ENCODE peak calls at places on chromosomes 7 and 10, in seven cellular contexts. Y is right atrium auricular region, T is ovary, S is mammary epithelial cell, G is uterus, N is neural progenitor cell, D is H1. R is an unnamed sample. For H3K27me3, the result is how much of the 10 kb centered on the place peaks cover.

GRCh38 chr7:98434087-98434486 is 33.2 kb upstream of the BAIAP2L1 start:
- DNase-seq in Y (no peak), T (no peak), S (no peak), G (no peak), N (no peak), D (no peak), R (no peak)

GRCh38 chr10:52954407-52954806 is 181.8 kb upstream of the MBL2 start:
- DNase-seq in Y (no peak), T (no peak), S (peak), G (no peak), N (no peak), D (no peak), R (peak)

GRCh38 chr7:128715079-128715478 is 24.1 kb upstream of the CALU start:
- DNase-seq in Y (no peak), T (no peak), S (no peak), G (no peak), N (no peak), D (no peak), R (no peak)

GRCh38 chr10:126225672-126226007 is 162.6 kb downstream of the ADAM12 start:
- DNase-seq in Y (no peak), T (no peak), S (no peak), G (no peak), N (no peak), D (no peak), R (no peak)

GRCh38 chr10:119306514-119306951 is 99.2 kb downstream of the GRK5 start:
- DNase-seq in Y (no peak), T (no peak), S (no peak), G (no peak), N (no peak), D (no peak), R (peak)

GRCh38 chr7:27235387-27236052 is 7.1 kb upstream of the EVX1 start:
- DNase-seq in Y (no peak), T (peak), S (peak), G (peak), N (peak), D (peak), R (peak)

GRCh38 chr10:28694530-28694929 is 17.2 kb downstream of the BAMBI start:
- DNase-seq in Y (no peak), T (no peak), S (no peak), G (no peak), N (no peak), D (no peak), R (no peak)

GRCh38 chr7:73905360-73905759 is 44.4 kb downstream of the TMEM270 start:
- DNase-seq in Y (no peak), T (no peak), S (no peak), G (no peak), N (no peak), D (no peak), R (no peak)

GRCh38 chr10:114389429-114389828 is 14.9 kb downstream of the AFAP1L2 start:
- DNase-seq in Y (no peak), T (peak), S (peak), G (peak), N (no peak), D (no peak), R (peak)

GRCh38 chr7:8114175-8114574 is 145.6 kb downstream of the GLCCI1 start:
- DNase-seq in Y (no peak), T (no peak), S (no peak), G (no peak), N (no peak), D (no peak), R (no peak)

GRCh38 chr7:155796381-155797261 is 15.6 kb downstream of the SHH start:
- DNase-seq in Y (no peak), T (peak), S (no peak), G (peak), N (peak), D (peak), R (no peak)

GRCh38 chr10:101565936-101566332 is 22.1 kb downstream of the POLL start:
- DNase-seq in Y (no peak), T (no peak), S (no peak), G (peak), N (no peak), D (no peak), R (no peak)

GRCh38 chr10:88117869-88118632 is 254.6 kb downstream of the PTEN start:
- DNase-seq in Y (no peak), T (no peak), S (no peak), G (no peak), N (peak), D (no peak), R (no peak)

GRCh38 chr7:4861673-4862072 is at the start of gene PAPOLB:
- DNase-seq in Y (no peak), T (no peak), S (no peak), G (no peak), N (no peak), D (no peak), R (no peak)

GRCh38 chr7:106590209-106590816 is 70.6 kb downstream of the CCDC71L start:
- DNase-seq in Y (no peak), T (no peak), S (no peak), G (no peak), N (no peak), D (no peak), R (no peak)

GRCh38 chr10:118958984-118959916 is 70.3 kb upstream of the NANOS1 start:
- DNase-seq in Y (peak), T (no peak), S (peak), G (peak), N (no peak), D (peak), R (peak)

GRCh38 chr7:150838965-150839650 is 13.2 kb upstream of the AOC1 start:
- DNase-seq in Y (peak), T (peak), S (peak), G (no peak), N (no peak), D (no peak), R (no peak)

GRCh38 chr7:2054927-2055326 is 177.8 kb downstream of the MAD1L1 start:
- DNase-seq in Y (no peak), T (no peak), S (no peak), G (no peak), N (no peak), D (no peak), R (no peak)

GRCh38 chr7:158284617-158285382 is 302.8 kb downstream of the PTPRN2 start:
- DNase-seq in Y (peak), T (no peak), S (no peak), G (no peak), N (no peak), D (peak), R (no peak)

GRCh38 chr10:47040681-47041080 is 129.5 kb downstream of the PTPN20 start:
- DNase-seq in Y (no peak), T (no peak), S (no peak), G (no peak), N (no peak), D (no peak), R (no peak)

GRCh38 chr7:127870231-127870907 is 160.9 kb downstream of the LRRC4 start:
- DNase-seq in Y (no peak), T (no peak), S (no peak), G (no peak), N (no peak), D (no peak), R (peak)

GRCh38 chr10:36053271-36053670 is 411.2 kb upstream of the FZD8 start:
- DNase-seq in Y (no peak), T (no peak), S (no peak), G (no peak), N (no peak), D (no peak), R (no peak)

GRCh38 chr10:36057731-36058130 is 415.6 kb upstream of the FZD8 start:
- DNase-seq in Y (no peak), T (no peak), S (no peak), G (no peak), N (no peak), D (no peak), R (no peak)

DNA sequence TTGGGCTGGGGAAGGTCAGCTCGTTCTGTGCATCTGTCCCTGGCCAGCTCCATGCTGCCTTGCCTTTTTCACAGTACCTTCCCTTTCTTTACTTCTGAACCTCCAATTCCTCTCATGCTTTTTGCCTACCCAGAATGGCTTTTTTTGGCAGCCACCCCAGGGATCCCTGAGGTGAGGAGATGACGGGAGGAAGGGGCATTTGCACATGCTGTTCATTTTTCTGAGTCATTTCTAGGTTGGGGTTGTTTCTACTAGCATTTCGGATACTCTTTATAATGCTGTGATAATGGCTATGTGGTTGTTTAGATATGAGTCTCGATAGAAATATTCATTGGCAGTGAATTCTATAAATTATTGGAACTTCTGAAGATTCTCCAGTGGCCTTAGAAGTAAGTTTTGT is 415.1 kb upstream of the FZD8 start:
- DNase-seq in Y (no peak), T (no peak), S (no peak), G (no peak), N (no peak), D (no peak), R (no peak)
- H3K27me3 ChIP-seq in Y (under half), T (under half), S (under half), G (under half), N (under half), D (under half), R (under half)

DNA sequence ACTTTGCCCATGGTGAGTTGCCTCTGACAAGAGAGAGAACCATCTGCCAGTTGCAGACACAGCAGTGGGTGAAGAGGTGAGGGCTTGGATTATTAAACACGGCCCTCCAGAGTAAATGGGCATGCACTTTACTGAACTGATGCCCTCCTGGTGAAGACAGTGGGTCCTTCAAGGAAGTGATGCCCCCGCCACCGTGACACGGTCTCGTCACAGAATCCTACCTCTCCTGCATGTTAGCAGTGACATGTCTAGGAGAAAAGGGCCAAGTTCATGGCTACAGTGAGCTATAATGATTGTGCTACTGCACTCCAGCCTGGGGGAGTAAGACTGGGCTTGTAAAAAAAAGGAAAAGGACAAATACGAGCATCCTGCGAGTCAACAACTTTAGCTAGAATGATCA is 2.4 kb downstream of the BNIP3 start:
- DNase-seq in Y (no peak), T (no peak), S (no peak), G (no peak), N (no peak), D (no peak), R (no peak)
- H3K4me3 ChIP-seq in Y (peak), T (peak), S (peak), G (peak), N (peak), D (peak), R (peak)

DNA sequence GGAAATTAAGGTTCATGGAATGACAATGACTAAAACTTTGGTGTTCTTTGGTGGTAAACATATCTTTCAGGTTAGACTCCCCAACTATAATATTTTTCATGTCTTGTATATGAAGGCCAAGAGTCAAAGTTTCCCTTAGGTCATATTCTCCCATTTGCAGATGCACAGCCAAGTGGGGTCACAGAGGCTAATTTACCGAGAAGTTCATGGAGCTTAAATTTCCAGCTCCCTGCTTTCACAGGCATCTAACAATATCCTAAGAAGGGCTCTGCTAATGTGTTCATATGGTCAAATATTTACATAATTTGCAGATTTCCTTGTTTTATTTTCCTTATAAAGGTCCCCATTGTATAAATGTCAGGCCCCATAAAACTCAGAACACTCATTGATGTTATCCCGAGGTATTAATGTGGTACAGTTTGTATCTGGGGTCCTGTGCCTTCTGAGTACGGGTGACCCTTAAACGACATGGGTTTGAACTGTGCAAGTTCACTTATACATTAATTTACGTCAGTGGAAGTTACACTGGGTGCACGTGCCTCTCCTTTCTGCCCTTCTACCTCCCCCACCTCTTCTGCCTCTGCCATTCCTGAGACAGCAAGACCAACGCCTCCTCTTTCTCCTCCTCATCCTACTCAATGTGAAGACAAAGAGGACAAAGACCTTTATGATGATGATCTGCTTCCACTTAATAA is 185.9 kb upstream of the HPS1 start:
- DNase-seq in Y (no peak), T (no peak), S (no peak), G (no peak), N (no peak), D (no peak), R (no peak)
- TF ChIP-seq CTCF in Y (no peak), T (no peak), S (no peak), G (no peak), N (no peak), D (no peak), R (no peak)

GRCh38 chr10:31645786-31646185 is 282.8 kb downstream of the ARHGAP12 start:
- DNase-seq in Y (no peak), T (no peak), S (peak), G (no peak), N (no peak), D (no peak), R (peak)
- H3K27me3 ChIP-seq in Y (under half), T (under half), S (under half), G (under half), N (under half), D (under half), R (under half)

GRCh38 chr7:43353902-43354301 is 229.0 kb upstream of the STK17A start:
- DNase-seq in Y (no peak), T (no peak), S (no peak), G (no peak), N (no peak), D (no peak), R (peak)
- H3K4me3 ChIP-seq in Y (no peak), T (no peak), S (no peak), G (no peak), N (no peak), D (no peak), R (no peak)

GRCh38 chr7:45659496-45660139 is 85.5 kb downstream of the ADCY1 start:
- DNase-seq in Y (peak), T (no peak), S (no peak), G (no peak), N (no peak), D (peak), R (no peak)
- TF ChIP-seq CTCF in Y (no peak), T (no peak), S (no peak), G (no peak), N (no peak), D (no peak), R (no peak)

GRCh38 chr7:43559171-43559938 is 23.6 kb upstream of the STK17A start:
- DNase-seq in Y (no peak), T (no peak), S (no peak), G (no peak), N (no peak), D (no peak), R (no peak)

GRCh38 chr7:43558071-43558470 is 24.8 kb upstream of the STK17A start:
- DNase-seq in Y (no peak), T (no peak), S (no peak), G (no peak), N (no peak), D (no peak), R (no peak)

GRCh38 chr7:43559939-43560335 is 23.0 kb upstream of the STK17A start:
- DNase-seq in Y (no peak), T (no peak), S (no peak), G (no peak), N (no peak), D (no peak), R (no peak)

GRCh38 chr7:43562383-43562782 is 20.5 kb upstream of the STK17A start:
- DNase-seq in Y (no peak), T (no peak), S (no peak), G (no peak), N (no peak), D (no peak), R (no peak)

GRCh38 chr7:43560742-43561330 is 22.1 kb upstream of the STK17A start:
- DNase-seq in Y (no peak), T (no peak), S (no peak), G (no peak), N (no peak), D (no peak), R (no peak)
- H3K27me3 ChIP-seq in Y (under half), T (under half), S (under half), G (under half), N (under half), D (under half), R (under half)

DNA sequence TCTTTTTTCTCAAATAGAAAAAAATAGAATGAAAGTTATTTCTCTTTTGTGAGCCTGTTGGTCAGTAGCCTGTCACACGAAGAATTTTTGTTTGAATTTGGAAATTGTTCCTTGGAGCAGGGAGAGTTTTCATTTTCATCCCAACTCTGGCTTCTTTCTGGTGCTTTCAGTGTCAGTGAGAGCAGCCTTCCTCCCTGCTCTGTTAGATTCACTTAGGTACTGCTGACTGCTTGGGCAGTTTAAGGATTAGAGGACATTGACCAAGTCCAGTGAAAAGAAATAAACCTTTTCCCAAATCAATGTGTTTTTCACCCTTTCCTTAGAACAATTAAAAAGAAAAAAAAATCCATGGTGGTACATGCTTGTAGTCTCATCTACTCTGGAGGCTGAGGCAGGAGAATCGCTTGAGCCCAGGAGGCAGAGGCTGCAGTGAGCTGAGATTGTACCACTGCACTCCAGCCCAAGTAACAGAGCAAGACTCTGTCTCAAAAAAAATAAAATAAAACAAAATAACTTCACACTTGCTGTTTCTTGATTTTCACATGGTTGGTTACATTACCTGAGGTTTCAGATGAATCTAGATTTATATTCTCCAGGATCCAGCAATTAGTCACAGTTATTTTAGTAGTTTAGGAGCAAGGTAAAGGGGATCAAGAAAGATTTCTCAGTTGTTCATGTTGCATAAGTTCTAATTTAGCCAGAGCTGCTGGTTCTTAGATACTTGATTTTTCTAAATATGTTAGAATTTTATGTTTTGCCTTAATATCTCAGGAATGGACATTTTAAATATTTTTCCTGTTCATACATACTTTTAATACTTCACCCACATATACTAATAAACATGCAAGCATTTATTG is 63.1 kb downstream of the ZNRF2 start:
- DNase-seq in Y (no peak), T (no peak), S (no peak), G (no peak), N (no peak), D (no peak), R (no peak)
- H3K4me3 ChIP-seq in Y (no peak), T (no peak), S (no peak), G (no peak), N (no peak), D (no peak), R (no peak)

GRCh38 chr10:123391275-123392028 is 237.2 kb downstream of the BUB3 start:
- DNase-seq in Y (no peak), T (no peak), S (no peak), G (no peak), N (no peak), D (no peak), R (no peak)

GRCh38 chr10:123392182-123392930 is 238.2 kb downstream of the BUB3 start:
- DNase-seq in Y (no peak), T (no peak), S (no peak), G (no peak), N (no peak), D (no peak), R (no peak)

GRCh38 chr10:123393170-123393569 is 239.0 kb downstream of the BUB3 start:
- DNase-seq in Y (no peak), T (no peak), S (no peak), G (no peak), N (no peak), D (no peak), R (no peak)

GRCh38 chr10:123395906-123396305 is 241.7 kb downstream of the BUB3 start:
- DNase-seq in Y (peak), T (no peak), S (no peak), G (no peak), N (no peak), D (no peak), R (no peak)

GRCh38 chr10:123394382-123394781 is 240.2 kb downstream of the BUB3 start:
- DNase-seq in Y (no peak), T (no peak), S (no peak), G (no peak), N (no peak), D (no peak), R (no peak)
- TF ChIP-seq CTCF in Y (no peak), T (no peak), S (no peak), G (no peak), N (no peak), D (no peak), R (no peak)

GRCh38 chr7:142760071-142760642 is 10.6 kb upstream of the PRSS2 start:
- DNase-seq in Y (no peak), T (no peak), S (no peak), G (no peak), N (no peak), D (no peak), R (peak)
- H3K27me3 ChIP-seq in Y (under half), T (under half), S (under half), G (under half), N (under half), D (under half), R (under half)

R was measured in bronchial epithelial cell.